ENCODE peak calls at places on chromosomes 16 and 17, in eight cellular contexts. E is fibroblast of mammary gland, K is epithelial cell of esophagus, Q is endothelial cell, A is cardiac muscle cell, O is HFFc6, S is heart right ventricle, G is tibial artery. W is an unnamed sample.

GRCh38 chr16:84065536-84066132 is 23.0 kb upstream of the SLC38A8 start:
- DNase-seq in G (peak), A (peak), K (peak), S (no peak), E (peak), O (peak), Q (peak), W (peak)

GRCh38 chr17:82657926-82658325 is 9.7 kb upstream of the WDR45B start:
- DNase-seq in A (no peak), O (no peak), E (no peak), G (no peak), Q (no peak), K (no peak), S (no peak), W (no peak)

GRCh38 chr17:82920150-82920549 is 80.3 kb upstream of the ZNF750 start:
- DNase-seq in G (no peak), E (no peak), A (no peak), Q (no peak), K (no peak), O (no peak), S (no peak), W (no peak)

GRCh38 chr17:79008666-79009387 is 737 bp downstream of the CANT1 start:
- DNase-seq in K (no peak), E (no peak), S (no peak), A (no peak), G (peak), O (no peak), Q (no peak), W (no peak)

GRCh38 chr16:64615647-64616280 is 506.1 kb downstream of the CDH11 start:
- DNase-seq in O (no peak), G (no peak), E (no peak), Q (no peak), K (peak), A (peak), S (peak), W (no peak)

GRCh38 chr16:75580-76501 is 2.2 kb upstream of the MPG start:
- DNase-seq in A (peak), S (peak), Q (peak), K (peak), O (peak), G (peak), E (peak), W (peak)

GRCh38 chr17:80359422-80360110 is 55.4 kb upstream of the ENDOV start:
- DNase-seq in G (peak), O (no peak), E (peak), Q (no peak), S (no peak), K (no peak), A (peak), W (no peak)

GRCh38 chr16:50640391-50640790 is 40.7 kb downstream of the SNX20 start:
- DNase-seq in S (no peak), E (peak), A (no peak), Q (no peak), G (no peak), K (no peak), O (no peak), W (no peak)

GRCh38 chr16:66741131-66741900 is 10.1 kb downstream of the DYNC1LI2 start:
- DNase-seq in S (peak), Q (peak), G (peak), O (peak), K (peak), E (peak), A (peak), W (peak)

GRCh38 chr17:50514936-50515702 is 6.9 kb downstream of the MYCBPAP start:
- DNase-seq in S (no peak), A (peak), K (peak), O (no peak), Q (no peak), E (peak), G (peak), W (no peak)

GRCh38 chr16:52584354-52584840 is 37.5 kb upstream of the TOX3 start:
- DNase-seq in A (no peak), Q (no peak), E (no peak), O (no peak), G (no peak), K (no peak), S (no peak), W (no peak)

GRCh38 chr16:54503011-54503410 is 216.4 kb upstream of the IRX3 start:
- DNase-seq in A (peak), E (no peak), O (no peak), S (peak), K (no peak), G (no peak), Q (no peak), W (peak)

GRCh38 chr16:67736858-67737257 is 17.7 kb upstream of the GFOD2 start:
- DNase-seq in Q (no peak), O (no peak), G (no peak), K (peak), S (no peak), E (no peak), A (no peak), W (no peak)

GRCh38 chr17:29102046-29102445 is 59.1 kb downstream of the PIPOX start:
- DNase-seq in S (no peak), Q (no peak), K (no peak), A (no peak), E (no peak), G (no peak), O (no peak), W (no peak)

GRCh38 chr16:67774457-67774853 is 31.9 kb downstream of the RANBP10 start:
- DNase-seq in S (no peak), O (no peak), G (no peak), E (no peak), A (no peak), K (no peak), Q (no peak), W (no peak)

GRCh38 chr17:61806081-61806828 is 57.1 kb downstream of the BRIP1 start:
- DNase-seq in A (no peak), K (no peak), S (no peak), E (no peak), G (no peak), Q (no peak), O (no peak), W (no peak)

GRCh38 chr16:35200662-35201061 is 1741.2 kb downstream of the TP53TG3F start:
- DNase-seq in S (no peak), A (no peak), Q (no peak), E (no peak), O (no peak), K (no peak), G (no peak), W (no peak)

GRCh38 chr16:10878644-10879498 is 1.9 kb downstream of the CIITA start:
- DNase-seq in Q (peak), A (peak), G (peak), K (no peak), E (no peak), S (no peak), O (no peak), W (peak)

GRCh38 chr16:27383511-27384243 is 18.3 kb upstream of the IL21R start:
- DNase-seq in E (no peak), Q (no peak), A (no peak), O (no peak), S (peak), G (peak), K (no peak), W (no peak)

GRCh38 chr16:87815567-87815966 is 49.8 kb upstream of the KLHDC4 start:
- DNase-seq in Q (no peak), K (no peak), A (no peak), O (no peak), G (no peak), S (no peak), E (no peak), W (no peak)

GRCh38 chr17:20009052-20009301 is 182 bp upstream of the SPECC1 start:
- DNase-seq in O (peak), E (no peak), G (no peak), S (no peak), K (no peak), A (peak), Q (no peak), W (no peak)
- TF ChIP-seq CTCF in O (no peak), E (no peak), G (no peak), S (no peak), K (peak), A (peak), Q (peak), W (no peak)

DNA sequence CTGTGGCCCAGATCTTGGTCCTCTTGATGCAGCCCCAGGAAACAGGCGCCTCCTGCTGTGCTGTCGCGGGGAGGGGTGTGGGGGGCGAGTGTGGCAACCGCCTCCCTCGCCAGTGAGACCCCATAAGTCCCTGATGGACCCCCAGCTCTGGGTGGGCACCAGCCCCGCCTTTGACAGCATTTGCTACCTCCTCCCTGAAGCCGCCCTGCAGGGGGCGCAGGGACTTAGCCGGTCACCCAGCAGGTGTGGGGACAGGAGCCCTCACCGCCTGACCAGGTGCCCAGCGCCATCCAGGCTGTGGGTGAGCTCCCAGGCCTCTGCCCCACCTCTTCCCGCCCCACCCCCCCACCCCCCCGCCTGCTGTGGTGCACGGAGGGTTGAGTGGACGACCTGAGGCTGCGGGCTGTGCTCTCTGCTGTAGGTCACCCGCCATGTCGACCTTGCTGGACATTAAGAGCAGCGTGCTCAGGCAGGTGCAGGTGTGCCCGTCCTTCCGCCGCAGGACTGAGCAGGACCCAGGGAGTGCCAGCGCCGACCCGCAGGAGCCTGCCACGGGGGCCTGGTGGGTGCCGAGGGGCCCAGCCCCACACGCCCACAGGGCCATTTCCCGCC is 4.8 kb downstream of the BAIAP3 start:
- DNase-seq in A (no peak), S (no peak), E (no peak), Q (peak), G (no peak), K (peak), O (no peak), W (no peak)
- TF ChIP-seq CTCF in A (peak), S (no peak), E (peak), Q (no peak), G (no peak), K (peak), O (peak), W (no peak)

GRCh38 chr16:24568392-24568791 is 29.0 kb downstream of the RBBP6 start:
- DNase-seq in Q (no peak), K (peak), A (peak), E (peak), S (no peak), G (no peak), O (no peak), W (no peak)
- TF ChIP-seq CTCF in Q (peak), K (peak), A (peak), E (peak), S (no peak), G (peak), O (peak), W (no peak)

DNA sequence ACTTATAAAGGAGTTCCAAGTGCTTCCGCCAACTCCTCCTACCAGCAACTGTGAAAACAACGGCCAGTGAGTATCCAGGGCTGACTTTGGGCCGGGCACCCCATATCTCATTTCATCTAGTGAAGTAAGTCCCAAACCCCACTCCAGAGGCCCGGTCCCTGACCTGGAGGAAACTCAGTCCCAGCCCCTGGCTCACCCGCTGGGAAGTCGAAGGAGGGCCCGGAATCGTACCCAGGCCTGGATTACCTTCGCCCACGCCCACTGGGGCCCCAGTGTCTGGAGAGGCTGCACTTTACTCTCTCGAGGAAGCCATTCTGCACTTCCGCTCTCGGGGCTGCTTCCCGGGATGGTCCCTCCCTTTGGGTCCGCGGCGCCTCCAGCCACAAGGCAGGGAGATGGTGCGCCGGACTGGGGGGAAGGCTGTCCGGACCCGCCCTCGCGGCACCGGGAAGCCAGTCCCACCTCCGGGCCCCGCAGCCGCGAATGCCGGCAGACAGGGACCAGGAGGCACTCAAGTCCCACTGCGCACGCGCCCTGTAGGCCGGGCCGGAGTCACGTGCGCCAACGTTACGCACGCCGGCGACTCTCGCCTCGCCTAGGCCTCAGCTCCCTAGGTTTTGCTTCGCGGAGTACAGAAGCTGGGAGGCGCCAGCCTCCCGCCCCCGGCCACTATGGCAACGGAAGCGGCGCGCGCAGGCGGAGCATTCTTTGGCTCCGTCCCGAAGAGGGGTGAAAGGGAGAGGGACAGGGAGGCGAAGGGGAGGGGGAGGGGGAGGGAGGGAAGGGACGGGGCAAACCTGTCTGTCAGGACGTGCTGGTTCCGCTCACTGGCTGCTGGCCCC is at the start of gene CMTR2:
- DNase-seq in S (peak), Q (peak), G (peak), O (peak), A (peak), E (peak), K (peak), W (peak)
- TF ChIP-seq CTCF in S (no peak), Q (no peak), G (no peak), O (no peak), A (no peak), E (no peak), K (peak), W (no peak)

DNA sequence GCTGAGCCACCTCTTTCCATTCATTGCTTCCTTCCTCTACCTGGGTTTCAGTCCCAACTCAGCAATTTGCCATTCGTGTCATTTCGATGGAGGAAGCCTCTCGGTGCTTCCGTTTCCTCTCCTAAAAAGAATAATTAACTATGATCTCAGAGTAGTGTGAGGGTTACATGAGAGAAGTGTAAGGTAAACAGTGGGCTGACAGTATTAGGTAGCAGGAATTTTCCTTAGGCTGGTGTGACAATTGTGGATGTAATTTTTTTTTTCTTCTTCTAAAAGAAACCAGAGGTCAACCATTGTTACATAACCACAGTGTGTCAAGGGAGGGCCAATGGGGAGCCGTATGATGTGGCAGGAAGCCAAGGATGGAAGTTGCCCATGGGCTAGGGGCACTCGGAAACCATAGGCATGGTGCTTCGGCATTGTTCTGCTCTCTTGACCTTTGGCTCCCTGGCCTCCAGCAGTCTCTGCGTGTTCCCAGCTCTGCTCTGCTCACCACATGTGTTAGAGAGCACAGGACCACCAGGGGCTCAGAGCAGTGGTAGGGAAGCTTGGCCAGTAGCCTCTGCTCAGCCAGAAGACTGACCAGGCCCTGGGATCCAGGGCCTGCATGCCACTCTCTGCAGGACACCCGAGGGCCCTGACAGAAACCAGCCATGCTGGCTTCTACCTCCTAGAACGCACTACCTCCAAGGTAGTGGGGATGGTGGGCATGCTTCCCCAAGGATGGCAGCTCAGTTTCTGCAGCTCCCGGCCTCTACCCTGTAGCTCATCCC is 2.0 kb upstream of the TOP2A start:
- DNase-seq in E (no peak), Q (no peak), A (no peak), K (no peak), G (no peak), S (no peak), O (no peak), W (peak)
- TF ChIP-seq CTCF in E (no peak), Q (no peak), A (no peak), K (no peak), G (no peak), S (no peak), O (no peak), W (no peak)

GRCh38 chr17:58577696-58578095 is 63.3 kb upstream of the MTMR4 start:
- DNase-seq in A (peak), G (peak), O (no peak), E (peak), S (peak), Q (peak), K (peak), W (peak)
- TF ChIP-seq CTCF in A (peak), G (peak), O (peak), E (peak), S (peak), Q (peak), K (peak), W (no peak)